ENCODE peak calls at places on chromosomes 3 and 15, in four cellular contexts. A, R, L and U are unnamed samples.
A peak's percentile ranks its signal among the peaks of the same experiment; 100 is the strongest.

GRCh38 chr3:27431116-27431515 is 53.1 kb downstream of the SLC4A7 start:
- DNase-seq in L (no peak), R (peak; percentile 98), A (no peak), U (no peak)

GRCh38 chr3:126378341-126378751 is 16.4 kb upstream of the CFAP100 start:
- DNase-seq in R (no peak), A (no peak), L (no peak), U (no peak)

GRCh38 chr15:74785716-74786032 is 3.8 kb downstream of the CSK start:
- DNase-seq in L (no peak), A (no peak), R (no peak), U (no peak)

GRCh38 chr3:15223684-15224575 is 17.9 kb downstream of the CAPN7 start:
- DNase-seq in L (no peak), R (no peak), A (no peak), U (no peak)

GRCh38 chr3:138861755-138862333 is 27.1 kb upstream of the PIK3CB start:
- DNase-seq in A (no peak), L (no peak), R (peak; percentile 90), U (no peak)

GRCh38 chr3:158768881-158769518 is 32.9 kb upstream of the MFSD1 start:
- DNase-seq in A (no peak), L (no peak), R (peak; percentile 93), U (no peak)

GRCh38 chr3:177751770-177752169 is 554.5 kb upstream of the TBL1XR1 start:
- DNase-seq in A (no peak), R (no peak), L (no peak), U (no peak)

GRCh38 chr15:62506217-62506805 is 341.2 kb upstream of the C2CD4B start:
- DNase-seq in A (no peak), R (peak; percentile 76), L (no peak), U (no peak)

GRCh38 chr3:48425281-48425812 is 4.5 kb downstream of the PLXNB1 start:
- DNase-seq in L (no peak), A (no peak), R (no peak), U (no peak)

GRCh38 chr3:64865872-64866588 is 178.2 kb upstream of the ADAMTS9 start:
- DNase-seq in R (no peak), L (no peak), A (no peak), U (no peak)

GRCh38 chr3:126350502-126351085 is 6.6 kb downstream of the KLF15 start:
- DNase-seq in L (no peak), A (peak; percentile 50), R (no peak), U (no peak)

GRCh38 chr3:52917044-52917443 is 19.7 kb upstream of the STIMATE start:
- DNase-seq in A (no peak), L (no peak), R (no peak), U (no peak)

GRCh38 chr15:100689500-100689899 is 87.1 kb downstream of the ASB7 start:
- DNase-seq in R (no peak), L (no peak), A (no peak), U (no peak)

GRCh38 chr3:23312866-23313265 is 109.7 kb downstream of the UBE2E2 start:
- DNase-seq in R (no peak), A (no peak), L (no peak), U (no peak)

GRCh38 chr3:105137911-105138310 is 228.8 kb upstream of the ALCAM start:
- DNase-seq in R (no peak), A (no peak), L (no peak), U (no peak)

GRCh38 chr15:32671339-32672325 is 30.1 kb downstream of the SCG5 start:
- DNase-seq in R (peak; percentile 92), L (no peak), A (no peak), U (no peak)

GRCh38 chr3:29605845-29606244 is 325.0 kb downstream of the RBMS3 start:
- DNase-seq in R (peak; percentile 75), A (no peak), L (no peak), U (no peak)

GRCh38 chr15:63968700-63969099 is 77.6 kb downstream of the DAPK2 start:
- DNase-seq in A (no peak), R (no peak), L (peak; percentile 23), U (no peak)

GRCh38 chr3:129576514-129577345 is 29.7 kb downstream of the PLXND1 start:
- DNase-seq in R (no peak), L (no peak), A (no peak), U (peak; percentile 76)

GRCh38 chr3:10248984-10249748 is 907 bp downstream of the TATDN2 start:
- DNase-seq in R (peak; percentile 60), A (no peak), L (no peak), U (no peak)

GRCh38 chr3:70554170-70554569 is 241.7 kb upstream of the MDFIC2 start:
- DNase-seq in L (no peak), A (no peak), R (peak; percentile 68), U (no peak)

GRCh38 chr3:106030620-106030945 is 161.8 kb upstream of the CBLB start:
- DNase-seq in L (no peak), A (no peak), R (peak; percentile 63), U (no peak)

GRCh38 chr15:77075528-77075927 is 4.6 kb upstream of the TSPAN3 start:
- DNase-seq in L (no peak), A (no peak), R (peak; percentile 47), U (no peak)

GRCh38 chr15:38867556-38867955 is 302.9 kb upstream of the RASGRP1 start:
- DNase-seq in A (no peak), L (no peak), R (peak; percentile 23), U (no peak)

GRCh38 chr15:62706361-62706760 is 336.2 kb upstream of the TPM1 start:
- DNase-seq in A (no peak), L (no peak), R (no peak), U (no peak)

GRCh38 chr15:57640935-57641682 is 49.4 kb downstream of the MYZAP start:
- DNase-seq in R (peak; percentile 52), A (no peak), L (no peak), U (no peak)

GRCh38 chr3:4981160-4981687 is 2.0 kb downstream of the BHLHE40 start:
- DNase-seq in A (no peak), L (no peak), R (peak; percentile 58), U (no peak)

GRCh38 chr3:82353281-82354171 is 592.1 kb upstream of the GBE1 start:
- DNase-seq in A (no peak), L (no peak), R (no peak), U (no peak)

GRCh38 chr3:172595648-172596393 is 72.6 kb upstream of the TNFSF10 start:
- DNase-seq in L (no peak), R (peak; percentile 86), A (no peak), U (peak; percentile 67)

GRCh38 chr3:191502583-191502982 is 41.6 kb downstream of the PYDC2 start:
- DNase-seq in A (no peak), L (no peak), R (no peak), U (no peak)

GRCh38 chr15:39969871-39970270 is 36.0 kb downstream of the EIF2AK4 start:
- DNase-seq in L (peak; percentile 66), A (no peak), R (peak; percentile 79), U (no peak)

GRCh38 chr3:17811633-17812032 is 69.2 kb upstream of the TBC1D5 start:
- DNase-seq in A (no peak), L (no peak), R (peak; percentile 32), U (no peak)

GRCh38 chr15:95884276-95884675 is 446.2 kb upstream of the NR2F2 start:
- DNase-seq in R (peak; percentile 26), A (no peak), L (no peak), U (no peak)

GRCh38 chr15:47768730-47769129 is 51.4 kb downstream of the SEMA6D start:
- DNase-seq in L (no peak), R (no peak), A (no peak), U (no peak)

GRCh38 chr3:58484049-58484721 is 7.7 kb upstream of the KCTD6 start:
- DNase-seq in A (no peak), L (no peak), R (no peak), U (no peak)

GRCh38 chr15:59252137-59252536 is 45.5 kb downstream of the LDHAL6B start:
- DNase-seq in L (no peak), A (no peak), R (no peak), U (no peak)

GRCh38 chr3:186618318-186618938 is 5.6 kb downstream of the AHSG start:
- DNase-seq in R (no peak), L (no peak), A (no peak), U (no peak)

GRCh38 chr3:152155246-152155645 is 113.5 kb upstream of the MBNL1 start:
- DNase-seq in L (no peak), A (no peak), R (peak; percentile 32), U (no peak)

GRCh38 chr3:81958967-81959625 is 197.7 kb upstream of the GBE1 start:
- DNase-seq in A (no peak), R (peak; percentile 84), L (no peak), U (no peak)

GRCh38 chr15:51286816-51287215 is 51.6 kb downstream of the CYP19A1 start:
- DNase-seq in A (no peak), R (no peak), L (no peak), U (no peak)
- H3K27ac ChIP-seq in A (no peak overlapping the region), R (no peak overlapping the region), L (no peak overlapping the region), U (no peak overlapping the region)

GRCh38 chr3:56813656-56813965 is 11.9 kb upstream of the ARHGEF3 start:
- DNase-seq in A (no peak), L (no peak), R (no peak), U (no peak)
- H3K27ac ChIP-seq in A (peak overlapping the region; percentile 37), L (no peak overlapping the region), R (no peak overlapping the region), U (no peak overlapping the region)

GRCh38 chr15:93070136-93070535 is 18.9 kb downstream of the RGMA start:
- DNase-seq in A (no peak), L (no peak), R (no peak), U (no peak)
- H3K27ac ChIP-seq in A (peak overlapping the region; percentile 93), L (peak overlapping the region; percentile 77), R (no peak overlapping the region), U (peak overlapping the region; percentile 45)

GRCh38 chr3:144407290-144407689 is 435.7 kb downstream of the DIPK2A start:
- DNase-seq in A (no peak), L (no peak), R (no peak), U (no peak)

DNA sequence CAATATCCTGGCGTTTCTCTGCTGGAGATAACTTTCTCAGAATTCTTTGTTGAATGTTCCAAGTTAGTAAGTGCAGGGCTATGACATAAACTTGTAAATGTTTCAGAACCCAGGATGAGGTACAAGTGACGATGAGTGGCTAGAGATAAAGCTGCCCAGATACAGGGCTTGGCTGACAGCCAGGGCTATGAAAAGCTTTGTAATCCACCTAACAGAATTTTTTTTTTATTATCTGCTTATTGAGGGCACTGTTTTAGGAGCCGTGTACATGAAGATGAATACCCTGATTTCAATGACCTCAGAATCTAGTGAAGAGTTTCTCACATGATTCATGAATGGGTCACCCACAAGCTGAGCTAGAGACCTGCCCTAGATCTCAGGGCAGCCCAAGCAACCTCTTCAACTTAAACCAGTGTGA is 431.4 kb downstream of the DIPK2A start:
- DNase-seq in R (peak; percentile 67), A (no peak), L (no peak), U (no peak)
- H3K27ac ChIP-seq in R (no peak overlapping the region), A (no peak overlapping the region), L (no peak overlapping the region), U (no peak overlapping the region)

DNA sequence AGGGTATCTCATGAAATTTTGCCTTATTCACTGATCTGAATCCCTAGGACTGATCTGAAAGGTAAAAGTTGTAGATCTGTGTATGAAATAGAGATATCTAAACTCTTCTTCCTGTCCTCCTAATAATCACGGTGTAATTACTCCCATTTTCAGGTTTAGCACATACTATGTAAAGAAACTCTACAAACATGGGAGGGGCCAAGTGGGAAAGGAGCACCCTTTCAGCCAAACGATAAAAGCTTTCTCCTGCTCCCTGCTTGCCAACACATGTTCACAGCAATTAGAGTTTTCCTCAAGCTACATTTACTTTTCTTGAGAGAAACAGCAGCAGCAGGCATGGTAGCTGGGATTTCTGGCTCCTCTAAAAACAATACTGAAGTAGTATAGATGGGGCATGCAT is 71.6 kb downstream of the CHAC1 start:
- DNase-seq in L (no peak), A (no peak), R (peak; percentile 9), U (no peak)
- H3K27ac ChIP-seq in L (peak overlapping the region; percentile 15), A (no peak overlapping the region), R (peak overlapping the region; percentile 64), U (peak overlapping the region; percentile 63)

GRCh38 chr15:78841891-78842290 is 30.6 kb upstream of the ADAMTS7 start:
- DNase-seq in A (no peak), L (no peak), R (no peak), U (no peak)
- H3K27ac ChIP-seq in A (no peak overlapping the region), L (no peak overlapping the region), R (no peak overlapping the region), U (peak overlapping the region; percentile 8)

GRCh38 chr15:85792872-85793621 is 1.7 kb downstream of the KLHL25 start:
- DNase-seq in R (peak; percentile 36), A (no peak), L (no peak), U (no peak)
- H3K27ac ChIP-seq in R (no peak overlapping the region), A (no peak overlapping the region), L (no peak overlapping the region), U (no peak overlapping the region)